ENCODE peak calls at places on chromosomes 1 and 21, in nine cellular contexts. A is left kidney, C is head of caudate nucleus, L is T-helper 17 cell, J is left cardiac atrium, V is EL, G is fibroblast of lung, T is COR-L47, N is MM.1S. K is an unnamed sample.

GRCh38 chr1:97097404-97097925 is 375.9 kb downstream of the PTBP2 start:
- DNase-seq in A (no peak), C (no peak), L (no peak), J (no peak), V (no peak), G (no peak), T (no peak), N (no peak), K (no peak)

GRCh38 chr1:22250724-22251123 is 107.8 kb upstream of the WNT4 start:
- DNase-seq in A (peak; percentile 76), C (no peak), L (no peak), J (no peak), V (peak; percentile 79), G (no peak), T (no peak), N (no peak), K (no peak)

GRCh38 chr1:25618433-25618808 is 1.8 kb downstream of the MAN1C1 start:
- DNase-seq in A (no peak), C (no peak), L (no peak), J (no peak), V (no peak), G (no peak), T (no peak), N (no peak), K (no peak)

GRCh38 chr1:1221887-1222574 is 8.1 kb upstream of the TNFRSF4 start:
- DNase-seq in A (no peak), C (no peak), L (no peak), J (no peak), V (no peak), G (no peak), T (no peak), N (no peak), K (no peak)

GRCh38 chr1:183023601-183024351 is 556 bp downstream of the LAMC1 start:
- DNase-seq in A (peak; percentile 92), C (no peak), L (no peak), J (peak; percentile 72), V (peak; percentile 62), G (peak; percentile 52), T (peak; percentile 70), N (peak; percentile 92), K (peak; percentile 85)

GRCh38 chr1:212727386-212728181 is 27.9 kb upstream of the BATF3 start:
- DNase-seq in A (no peak), C (no peak), L (no peak), J (no peak), V (peak; percentile 77), G (peak; percentile 31), T (no peak), N (no peak), K (no peak)

GRCh38 chr1:215023151-215023832 is 59.2 kb upstream of the KCNK2 start:
- DNase-seq in A (no peak), C (no peak), L (no peak), J (no peak), V (no peak), G (peak; percentile 71), T (no peak), N (no peak), K (no peak)

GRCh38 chr1:162299018-162299417 is 77.6 kb downstream of the SPATA46 start:
- DNase-seq in A (no peak), C (no peak), L (no peak), J (no peak), V (peak; percentile 13), G (no peak), T (no peak), N (no peak), K (no peak)

GRCh38 chr1:236524142-236524891 is 535 bp downstream of the LGALS8 start:
- DNase-seq in A (peak; percentile 85), C (peak; percentile 21), L (peak; percentile 39), J (no peak), V (peak; percentile 83), G (peak; percentile 91), T (peak; percentile 32), N (peak; percentile 74), K (peak; percentile 53)

GRCh38 chr1:30420519-30421050 is 302.8 kb downstream of the MATN1 start:
- DNase-seq in A (no peak), C (no peak), L (no peak), J (no peak), V (no peak), G (no peak), T (no peak), N (no peak), K (no peak)

GRCh38 chr21:28822882-28823335 is 169.8 kb downstream of the LTN1 start:
- DNase-seq in A (peak; percentile 84), C (no peak), L (no peak), J (no peak), V (peak; percentile 74), G (peak; percentile 84), T (no peak), N (no peak), K (no peak)

GRCh38 chr21:33199516-33200217 is 30.1 kb upstream of the IFNAR2 start:
- DNase-seq in A (peak; percentile 94), C (peak; percentile 76), L (peak; percentile 70), J (peak; percentile 80), V (peak; percentile 91), G (peak; percentile 95), T (peak; percentile 74), N (peak; percentile 97), K (no peak)

GRCh38 chr1:70353641-70354331 is 736 bp downstream of the ANKRD13C start:
- DNase-seq in A (peak; percentile 65), C (no peak), L (no peak), J (no peak), V (peak; percentile 84), G (peak; percentile 48), T (peak; percentile 11), N (peak; percentile 89), K (no peak)

GRCh38 chr1:212951058-212951923 is 950 bp downstream of the VASH2 start:
- DNase-seq in A (peak; percentile 57), C (no peak), L (no peak), J (peak; percentile 25), V (peak; percentile 7), G (no peak), T (peak; percentile 7), N (no peak), K (no peak)

GRCh38 chr1:180953291-180953747 is 40.6 kb downstream of the KIAA1614 start:
- DNase-seq in A (peak; percentile 45), C (no peak), L (no peak), J (no peak), V (no peak), G (no peak), T (peak; percentile 64), N (peak; percentile 32), K (no peak)

GRCh38 chr1:35727434-35727825 is 8.7 kb upstream of the C1orf216 start:
- DNase-seq in A (no peak), C (no peak), L (no peak), J (no peak), V (no peak), G (no peak), T (no peak), N (no peak), K (no peak)

GRCh38 chr1:94105957-94106529 is 14.9 kb downstream of the ABCA4 start:
- DNase-seq in A (no peak), C (no peak), L (no peak), J (no peak), V (peak; percentile 40), G (no peak), T (no peak), N (peak; percentile 61), K (no peak)

GRCh38 chr1:33050221-33051076 is 13.8 kb upstream of the AK2 start:
- DNase-seq in A (no peak), C (no peak), L (no peak), J (no peak), V (peak; percentile 95), G (peak; percentile 97), T (no peak), N (peak; percentile 35), K (no peak)

GRCh38 chr1:175628548-175629317 is 114.7 kb downstream of the TNR start:
- DNase-seq in A (no peak), C (no peak), L (no peak), J (peak; percentile 37), V (no peak), G (no peak), T (no peak), N (no peak), K (no peak)

GRCh38 chr1:182185822-182186756 is 124.6 kb upstream of the ZNF648 start:
- DNase-seq in A (peak; percentile 51), C (no peak), L (no peak), J (no peak), V (peak; percentile 80), G (peak; percentile 32), T (peak; percentile 15), N (no peak), K (no peak)

GRCh38 chr1:60527567-60527966 is 454.0 kb upstream of the C1orf87 start:
- DNase-seq in A (no peak), C (no peak), L (no peak), J (no peak), V (no peak), G (peak; percentile 41), T (no peak), N (no peak), K (no peak)